ENCODE peak calls at places on chromosomes 11 and 22, in nine cellular contexts. One of them, this sample, is unnamed.

GRCh38 chr22:41022470-41023298 is 69.7 kb upstream of the EP300 start:
- DNase-seq in RWPE1: peak; percentile 67
- DNase-seq in osteocyte: peak; percentile 95
- DNase-seq in upper lobe of right lung: peak; percentile 98
- DNase-seq in kidney epithelial cell: no peak
- DNase-seq in lower leg skin: peak; percentile 91
- DNase-seq in GM12865: peak; percentile 90
- DNase-seq in fibroblast of mammary gland: peak; percentile 78
- DNase-seq in B cell: peak; percentile 85
- DNase-seq in this sample: no peak

GRCh38 chr11:75261902-75262361 is 21.4 kb downstream of the TPBGL start:
- DNase-seq in GM12865: no peak
- DNase-seq in RWPE1: no peak
- DNase-seq in fibroblast of mammary gland: no peak
- DNase-seq in kidney epithelial cell: no peak
- DNase-seq in upper lobe of right lung: peak; percentile 30
- DNase-seq in B cell: no peak
- DNase-seq in lower leg skin: no peak
- DNase-seq in osteocyte: no peak
- DNase-seq in this sample: no peak

GRCh38 chr11:56909080-56909479 is 79.6 kb upstream of the OR5AK2 start:
- DNase-seq in GM12865: no peak
- DNase-seq in osteocyte: no peak
- DNase-seq in B cell: no peak
- DNase-seq in lower leg skin: no peak
- DNase-seq in fibroblast of mammary gland: no peak
- DNase-seq in RWPE1: no peak
- DNase-seq in kidney epithelial cell: no peak
- DNase-seq in upper lobe of right lung: no peak
- DNase-seq in this sample: no peak

GRCh38 chr22:21615731-21616130 is 14.1 kb downstream of the YDJC start:
- DNase-seq in upper lobe of right lung: no peak
- DNase-seq in lower leg skin: no peak
- DNase-seq in osteocyte: no peak
- DNase-seq in RWPE1: no peak
- DNase-seq in fibroblast of mammary gland: no peak
- DNase-seq in kidney epithelial cell: no peak
- DNase-seq in GM12865: no peak
- DNase-seq in B cell: no peak
- DNase-seq in this sample: no peak

GRCh38 chr22:22403771-22404170 is 104.8 kb downstream of the ZNF280B start:
- DNase-seq in RWPE1: no peak
- DNase-seq in fibroblast of mammary gland: no peak
- DNase-seq in lower leg skin: no peak
- DNase-seq in kidney epithelial cell: no peak
- DNase-seq in B cell: no peak
- DNase-seq in upper lobe of right lung: no peak
- DNase-seq in osteocyte: peak; percentile 53
- DNase-seq in GM12865: no peak
- DNase-seq in this sample: no peak

GRCh38 chr11:77580712-77581337 is 8.9 kb upstream of the AQP11 start:
- DNase-seq in lower leg skin: no peak
- DNase-seq in kidney epithelial cell: no peak
- DNase-seq in B cell: no peak
- DNase-seq in fibroblast of mammary gland: peak; percentile 55
- DNase-seq in upper lobe of right lung: no peak
- DNase-seq in GM12865: no peak
- DNase-seq in RWPE1: no peak
- DNase-seq in osteocyte: no peak
- DNase-seq in this sample: no peak

GRCh38 chr11:17934194-17934593 is 78.7 kb downstream of the SERGEF start:
- DNase-seq in osteocyte: no peak
- DNase-seq in B cell: no peak
- DNase-seq in GM12865: no peak
- DNase-seq in lower leg skin: no peak
- DNase-seq in kidney epithelial cell: no peak
- DNase-seq in fibroblast of mammary gland: no peak
- DNase-seq in upper lobe of right lung: no peak
- DNase-seq in RWPE1: no peak
- DNase-seq in this sample: no peak

GRCh38 chr11:22558638-22559037 is 67.0 kb downstream of the FANCF start:
- DNase-seq in upper lobe of right lung: no peak
- DNase-seq in osteocyte: no peak
- DNase-seq in GM12865: no peak
- DNase-seq in lower leg skin: no peak
- DNase-seq in fibroblast of mammary gland: peak; percentile 6
- DNase-seq in RWPE1: no peak
- DNase-seq in B cell: no peak
- DNase-seq in kidney epithelial cell: no peak
- DNase-seq in this sample: no peak

GRCh38 chr22:38223289-38223960 is 21.6 kb downstream of the MAFF start:
- DNase-seq in kidney epithelial cell: peak; percentile 70
- DNase-seq in GM12865: no peak
- DNase-seq in fibroblast of mammary gland: no peak
- DNase-seq in osteocyte: no peak
- DNase-seq in B cell: no peak
- DNase-seq in upper lobe of right lung: no peak
- DNase-seq in lower leg skin: no peak
- DNase-seq in RWPE1: no peak
- DNase-seq in this sample: no peak

GRCh38 chr11:61974766-61975631 is 7.6 kb upstream of the FTH1 start:
- DNase-seq in B cell: no peak
- DNase-seq in lower leg skin: no peak
- DNase-seq in fibroblast of mammary gland: no peak
- DNase-seq in RWPE1: no peak
- DNase-seq in upper lobe of right lung: peak; percentile 63
- DNase-seq in kidney epithelial cell: no peak
- DNase-seq in osteocyte: no peak
- DNase-seq in GM12865: no peak
- DNase-seq in this sample: no peak

GRCh38 chr11:122107566-122107965 is 8.4 kb downstream of the BLID start:
- DNase-seq in GM12865: no peak
- DNase-seq in lower leg skin: no peak
- DNase-seq in fibroblast of mammary gland: no peak
- DNase-seq in osteocyte: no peak
- DNase-seq in kidney epithelial cell: no peak
- DNase-seq in B cell: no peak
- DNase-seq in RWPE1: no peak
- DNase-seq in upper lobe of right lung: no peak
- DNase-seq in this sample: no peak

GRCh38 chr11:75801362-75802021 is 13.5 kb upstream of the UVRAG start:
- DNase-seq in osteocyte: no peak
- DNase-seq in RWPE1: no peak
- DNase-seq in B cell: no peak
- DNase-seq in fibroblast of mammary gland: no peak
- DNase-seq in upper lobe of right lung: no peak
- DNase-seq in GM12865: no peak
- DNase-seq in lower leg skin: no peak
- DNase-seq in kidney epithelial cell: no peak
- DNase-seq in this sample: no peak

GRCh38 chr11:2328040-2328439 is 26.2 kb downstream of the TSPAN32 start:
- DNase-seq in upper lobe of right lung: peak; percentile 56
- DNase-seq in RWPE1: no peak
- DNase-seq in B cell: no peak
- DNase-seq in fibroblast of mammary gland: no peak
- DNase-seq in osteocyte: no peak
- DNase-seq in kidney epithelial cell: no peak
- DNase-seq in lower leg skin: no peak
- DNase-seq in GM12865: no peak
- DNase-seq in this sample: no peak

GRCh38 chr11:60761436-60762190 is 4.9 kb downstream of the MS4A15 start:
- DNase-seq in kidney epithelial cell: no peak
- DNase-seq in upper lobe of right lung: no peak
- DNase-seq in lower leg skin: no peak
- DNase-seq in RWPE1: no peak
- DNase-seq in B cell: no peak
- DNase-seq in GM12865: peak; percentile 72
- DNase-seq in fibroblast of mammary gland: no peak
- DNase-seq in osteocyte: no peak
- DNase-seq in this sample: no peak

GRCh38 chr11:60764879-60765278 is 8.2 kb downstream of the MS4A15 start:
- DNase-seq in upper lobe of right lung: no peak
- DNase-seq in B cell: no peak
- DNase-seq in GM12865: peak; percentile 94
- DNase-seq in fibroblast of mammary gland: no peak
- DNase-seq in RWPE1: no peak
- DNase-seq in osteocyte: no peak
- DNase-seq in kidney epithelial cell: no peak
- DNase-seq in lower leg skin: no peak
- DNase-seq in this sample: no peak

GRCh38 chr11:60765355-60765754 is 8.7 kb downstream of the MS4A15 start:
- DNase-seq in B cell: no peak
- DNase-seq in GM12865: peak; percentile 84
- DNase-seq in lower leg skin: no peak
- DNase-seq in upper lobe of right lung: no peak
- DNase-seq in fibroblast of mammary gland: no peak
- DNase-seq in kidney epithelial cell: no peak
- DNase-seq in RWPE1: no peak
- DNase-seq in osteocyte: no peak
- DNase-seq in this sample: no peak

GRCh38 chr11:60763692-60764369 is 7.2 kb downstream of the MS4A15 start:
- DNase-seq in osteocyte: no peak
- DNase-seq in lower leg skin: no peak
- DNase-seq in B cell: no peak
- DNase-seq in kidney epithelial cell: no peak
- DNase-seq in GM12865: peak; percentile 76
- DNase-seq in upper lobe of right lung: no peak
- DNase-seq in fibroblast of mammary gland: no peak
- DNase-seq in RWPE1: no peak
- DNase-seq in this sample: no peak

GRCh38 chr11:60762851-60763691 is 6.4 kb downstream of the MS4A15 start:
- DNase-seq in osteocyte: no peak
- DNase-seq in upper lobe of right lung: peak; percentile 59
- DNase-seq in RWPE1: no peak
- DNase-seq in kidney epithelial cell: no peak
- DNase-seq in GM12865: peak; percentile 95
- DNase-seq in fibroblast of mammary gland: no peak
- DNase-seq in B cell: no peak
- DNase-seq in lower leg skin: no peak
- DNase-seq in this sample: no peak
- TF ChIP-seq CTCF in osteocyte: no peak
- TF ChIP-seq CTCF in upper lobe of right lung: peak; percentile 38
- TF ChIP-seq CTCF in RWPE1: peak; percentile 18
- TF ChIP-seq CTCF in kidney epithelial cell: peak; percentile 29
- TF ChIP-seq CTCF in GM12865: peak; percentile 59
- TF ChIP-seq CTCF in fibroblast of mammary gland: peak; percentile 33
- TF ChIP-seq CTCF in B cell: peak; percentile 66
- TF ChIP-seq CTCF in lower leg skin: no peak
- TF ChIP-seq CTCF in this sample: peak; percentile 14

GRCh38 chr22:27919943-27920755 is 1.1 kb upstream of the PITPNB start:
- DNase-seq in fibroblast of mammary gland: peak; percentile 86
- DNase-seq in RWPE1: no peak
- DNase-seq in lower leg skin: peak; percentile 23
- DNase-seq in upper lobe of right lung: no peak
- DNase-seq in kidney epithelial cell: no peak
- DNase-seq in B cell: no peak
- DNase-seq in GM12865: no peak
- DNase-seq in osteocyte: no peak
- DNase-seq in this sample: peak; percentile 26
- TF ChIP-seq CTCF in fibroblast of mammary gland: peak; percentile 12
- TF ChIP-seq CTCF in RWPE1: no peak
- TF ChIP-seq CTCF in lower leg skin: no peak
- TF ChIP-seq CTCF in upper lobe of right lung: no peak
- TF ChIP-seq CTCF in kidney epithelial cell: no peak
- TF ChIP-seq CTCF in B cell: no peak
- TF ChIP-seq CTCF in GM12865: no peak
- TF ChIP-seq CTCF in osteocyte: peak; percentile 17
- TF ChIP-seq CTCF in this sample: no peak

GRCh38 chr11:69718147-69718546 is 14.3 kb upstream of the FGF19 start:
- DNase-seq in upper lobe of right lung: no peak
- DNase-seq in RWPE1: peak; percentile 19
- DNase-seq in fibroblast of mammary gland: peak; percentile 6
- DNase-seq in B cell: peak; percentile 66
- DNase-seq in osteocyte: no peak
- DNase-seq in GM12865: peak; percentile 54
- DNase-seq in kidney epithelial cell: no peak
- DNase-seq in lower leg skin: no peak
- DNase-seq in this sample: no peak

GRCh38 chr11:69726019-69726418 is 22.2 kb upstream of the FGF19 start:
- DNase-seq in RWPE1: no peak
- DNase-seq in GM12865: no peak
- DNase-seq in B cell: no peak
- DNase-seq in fibroblast of mammary gland: no peak
- DNase-seq in kidney epithelial cell: no peak
- DNase-seq in upper lobe of right lung: no peak
- DNase-seq in osteocyte: no peak
- DNase-seq in lower leg skin: no peak
- DNase-seq in this sample: no peak

GRCh38 chr11:69718912-69719311 is 15.1 kb upstream of the FGF19 start:
- DNase-seq in upper lobe of right lung: no peak
- DNase-seq in fibroblast of mammary gland: no peak
- DNase-seq in RWPE1: no peak
- DNase-seq in GM12865: no peak
- DNase-seq in lower leg skin: no peak
- DNase-seq in osteocyte: no peak
- DNase-seq in B cell: no peak
- DNase-seq in kidney epithelial cell: no peak
- DNase-seq in this sample: no peak

GRCh38 chr11:69721061-69721460 is 17.2 kb upstream of the FGF19 start:
- DNase-seq in osteocyte: no peak
- DNase-seq in RWPE1: no peak
- DNase-seq in lower leg skin: no peak
- DNase-seq in fibroblast of mammary gland: no peak
- DNase-seq in upper lobe of right lung: no peak
- DNase-seq in GM12865: no peak
- DNase-seq in kidney epithelial cell: no peak
- DNase-seq in B cell: no peak
- DNase-seq in this sample: no peak

GRCh38 chr11:69721745-69722144 is 17.9 kb upstream of the FGF19 start:
- DNase-seq in GM12865: no peak
- DNase-seq in kidney epithelial cell: no peak
- DNase-seq in RWPE1: peak; percentile 21
- DNase-seq in upper lobe of right lung: no peak
- DNase-seq in osteocyte: no peak
- DNase-seq in lower leg skin: no peak
- DNase-seq in fibroblast of mammary gland: no peak
- DNase-seq in B cell: no peak
- DNase-seq in this sample: no peak
- TF ChIP-seq CTCF in GM12865: no peak
- TF ChIP-seq CTCF in kidney epithelial cell: peak; percentile 53
- TF ChIP-seq CTCF in RWPE1: no peak
- TF ChIP-seq CTCF in upper lobe of right lung: no peak
- TF ChIP-seq CTCF in osteocyte: peak; percentile 42
- TF ChIP-seq CTCF in lower leg skin: no peak
- TF ChIP-seq CTCF in fibroblast of mammary gland: no peak
- TF ChIP-seq CTCF in B cell: no peak
- TF ChIP-seq CTCF in this sample: peak; percentile 18

DNA sequence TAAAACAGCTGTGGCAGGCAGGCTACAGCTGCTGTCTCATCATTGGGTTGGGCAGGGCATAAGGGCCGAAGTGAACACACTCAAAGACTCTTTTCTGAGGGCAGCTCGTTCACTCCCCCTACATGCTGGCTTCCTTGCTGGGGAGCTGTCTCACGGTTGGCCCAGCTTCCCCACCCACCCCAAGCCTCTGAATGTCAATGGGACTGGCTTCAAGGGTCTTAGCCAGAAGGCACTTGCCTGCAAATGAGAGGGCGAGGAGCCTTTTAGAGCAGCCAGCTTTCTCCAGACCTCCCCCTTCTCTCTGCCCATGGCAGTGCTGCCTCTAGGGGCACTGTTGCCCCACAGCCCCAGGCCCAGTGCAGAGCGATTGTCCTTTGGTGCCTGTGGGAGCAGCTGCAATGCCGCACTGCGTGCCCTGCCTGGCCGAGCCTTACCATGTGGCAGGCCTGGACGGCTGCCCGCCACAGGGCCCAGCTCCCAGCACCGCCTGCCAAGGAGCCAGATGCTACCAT is 94.7 kb upstream of the RASSF10 start:
- DNase-seq in osteocyte: no peak
- DNase-seq in RWPE1: peak; percentile 26
- DNase-seq in upper lobe of right lung: peak; percentile 67
- DNase-seq in fibroblast of mammary gland: peak; percentile 55
- DNase-seq in B cell: no peak
- DNase-seq in kidney epithelial cell: no peak
- DNase-seq in lower leg skin: no peak
- DNase-seq in GM12865: peak; percentile 49
- DNase-seq in this sample: no peak
- TF ChIP-seq CTCF in osteocyte: peak; percentile 56
- TF ChIP-seq CTCF in RWPE1: peak; percentile 35
- TF ChIP-seq CTCF in upper lobe of right lung: peak; percentile 54
- TF ChIP-seq CTCF in fibroblast of mammary gland: peak; percentile 56
- TF ChIP-seq CTCF in B cell: no peak
- TF ChIP-seq CTCF in kidney epithelial cell: peak; percentile 82
- TF ChIP-seq CTCF in lower leg skin: no peak
- TF ChIP-seq CTCF in GM12865: peak; percentile 78
- TF ChIP-seq CTCF in this sample: peak; percentile 85

This sample was measured in BJ.